ENCODE peak calls at places on chromosomes 12 and 14, in five cellular contexts. C, L, I, U and J are unnamed samples.

GRCh38 chr12:131027876-131028586 is 74.3 kb downstream of the ADGRD1 start:
- DNase-seq in C (no peak), L (no peak), I (no peak), U (no peak), J (no peak)

GRCh38 chr14:50828738-50829471 is 2.1 kb downstream of the NIN start:
- DNase-seq in C (no peak), L (no peak), I (no peak), U (no peak), J (no peak)

GRCh38 chr12:121441555-121441954 is 41.6 kb downstream of the RNF34 start:
- DNase-seq in C (no peak), L (no peak), I (no peak), U (no peak), J (no peak)

GRCh38 chr14:32593290-32593942 is 264.3 kb downstream of the AKAP6 start:
- DNase-seq in C (no peak), L (peak), I (peak), U (no peak), J (no peak)

GRCh38 chr12:113857371-113857770 is 108.8 kb downstream of the RBM19 start:
- DNase-seq in C (no peak), L (no peak), I (no peak), U (no peak), J (no peak)

GRCh38 chr12:6538420-6539275 is 4.3 kb downstream of the GAPDH start:
- DNase-seq in C (no peak), L (no peak), I (no peak), U (no peak), J (peak)

GRCh38 chr12:79657136-79657535 is 33.6 kb downstream of the PAWR start:
- DNase-seq in C (no peak), L (no peak), I (no peak), U (no peak), J (no peak)

GRCh38 chr12:131894981-131895639 is 688 bp downstream of the ULK1 start:
- DNase-seq in C (no peak), L (peak), I (no peak), U (peak), J (peak)

GRCh38 chr12:132176358-132176919 is 32.2 kb downstream of the NOC4L start:
- DNase-seq in C (no peak), L (no peak), I (no peak), U (no peak), J (no peak)

GRCh38 chr14:53127832-53128231 is 25.3 kb downstream of the DDHD1 start:
- DNase-seq in C (no peak), L (no peak), I (no peak), U (no peak), J (no peak)

GRCh38 chr12:60052483-60052882 is 456.7 kb downstream of the SLC16A7 start:
- DNase-seq in C (no peak), L (no peak), I (no peak), U (no peak), J (no peak)

GRCh38 chr12:108689314-108690190 is 41.8 kb downstream of the CORO1C start:
- DNase-seq in C (peak), L (no peak), I (no peak), U (no peak), J (no peak)

GRCh38 chr12:111635524-111635923 is 36.4 kb upstream of the ATXN2 start:
- DNase-seq in C (no peak), L (no peak), I (no peak), U (no peak), J (no peak)

GRCh38 chr14:59435106-59435505 is 30.1 kb downstream of the GPR135 start:
- DNase-seq in C (no peak), L (no peak), I (no peak), U (no peak), J (no peak)

GRCh38 chr12:21656931-21657335 is 709 bp downstream of the LDHB start:
- DNase-seq in C (peak), L (no peak), I (no peak), U (no peak), J (peak)

GRCh38 chr12:124617615-124618014 is 50.2 kb upstream of the NCOR2 start:
- DNase-seq in C (no peak), L (no peak), I (no peak), U (no peak), J (no peak)

GRCh38 chr12:50572275-50572674 is 67.5 kb downstream of the DIP2B start:
- DNase-seq in C (no peak), L (no peak), I (peak), U (no peak), J (no peak)

GRCh38 chr12:132327351-132328171 is 1.8 kb downstream of the GALNT9 start:
- DNase-seq in C (peak), L (peak), I (peak), U (no peak), J (no peak)

GRCh38 chr12:82835217-82835616 is 148.5 kb downstream of the TMTC2 start:
- DNase-seq in C (no peak), L (peak), I (no peak), U (no peak), J (no peak)

GRCh38 chr12:82383930-82384513 is 25.7 kb downstream of the METTL25 start:
- DNase-seq in C (no peak), L (no peak), I (no peak), U (no peak), J (no peak)

GRCh38 chr12:85781751-85782150 is 54.5 kb downstream of the RASSF9 start:
- DNase-seq in C (no peak), L (no peak), I (no peak), U (no peak), J (no peak)

GRCh38 chr12:12384601-12385321 is 27.9 kb downstream of the BORCS5 start:
- DNase-seq in C (peak), L (no peak), I (no peak), U (no peak), J (no peak)

GRCh38 chr14:97788364-97788763 is 991.2 kb downstream of the VRK1 start:
- DNase-seq in C (no peak), L (no peak), I (no peak), U (no peak), J (no peak)

GRCh38 chr12:56545023-56545604 is 23.5 kb downstream of the RBMS2 start:
- DNase-seq in C (no peak), L (no peak), I (no peak), U (no peak), J (no peak)

GRCh38 chr12:91413591-91413990 is 231.0 kb upstream of the DCN start:
- DNase-seq in C (no peak), L (no peak), I (no peak), U (no peak), J (no peak)